ENCODE peak calls at places on chromosomes 4 and X, in five cellular contexts. R is adrenal gland, D is kidney epithelial cell, N is NT2/D1, P is mammary epithelial cell. Q is an unnamed sample. For H3K36me3, the result is how much of the 10 kb centered on the place peaks cover.

GRCh38 chrX:9333873-9334272 is 131.0 kb upstream of the TBL1X start:
- DNase-seq in R (no peak), N (no peak), P (no peak), D (no peak), Q (no peak)

GRCh38 chrX:16772460-16772859 is 13.8 kb upstream of the TXLNG start:
- DNase-seq in P (no peak), R (no peak), D (no peak), N (peak), Q (no peak)

GRCh38 chr4:161160718-161161117 is 1003.1 kb downstream of the FSTL5 start:
- DNase-seq in P (no peak), R (no peak), N (no peak), D (no peak), Q (no peak)

GRCh38 chr4:55545133-55545532 is 1.6 kb downstream of the CLOCK start:
- DNase-seq in P (peak), R (no peak), D (no peak), N (no peak), Q (no peak)

GRCh38 chrX:13716905-13717304 is 17.5 kb downstream of the TRAPPC2 start:
- DNase-seq in P (no peak), R (no peak), D (no peak), N (no peak), Q (no peak)

GRCh38 chr4:155675709-155676429 is 9.2 kb downstream of the GUCY1A1 start:
- DNase-seq in D (no peak), R (no peak), P (no peak), N (no peak), Q (peak)

GRCh38 chr4:164204434-164204833 is 549.5 kb upstream of the SMIM31 start:
- DNase-seq in P (peak), D (peak), N (peak), R (no peak), Q (no peak)

GRCh38 chr4:125639182-125639621 is 324.4 kb downstream of the FAT4 start:
- DNase-seq in P (no peak), N (peak), R (no peak), D (peak), Q (no peak)

GRCh38 chrX:13252726-13253125 is 67.1 kb downstream of the ATXN3L start:
- DNase-seq in R (no peak), N (no peak), D (no peak), P (no peak), Q (no peak)

GRCh38 chr4:10089346-10089745 is 27.3 kb downstream of the WDR1 start:
- DNase-seq in D (peak), P (no peak), N (no peak), R (no peak), Q (no peak)

GRCh38 chrX:119423631-119424030 is 24.5 kb downstream of the SLC25A43 start:
- DNase-seq in R (no peak), P (no peak), N (no peak), D (no peak), Q (no peak)

DNA sequence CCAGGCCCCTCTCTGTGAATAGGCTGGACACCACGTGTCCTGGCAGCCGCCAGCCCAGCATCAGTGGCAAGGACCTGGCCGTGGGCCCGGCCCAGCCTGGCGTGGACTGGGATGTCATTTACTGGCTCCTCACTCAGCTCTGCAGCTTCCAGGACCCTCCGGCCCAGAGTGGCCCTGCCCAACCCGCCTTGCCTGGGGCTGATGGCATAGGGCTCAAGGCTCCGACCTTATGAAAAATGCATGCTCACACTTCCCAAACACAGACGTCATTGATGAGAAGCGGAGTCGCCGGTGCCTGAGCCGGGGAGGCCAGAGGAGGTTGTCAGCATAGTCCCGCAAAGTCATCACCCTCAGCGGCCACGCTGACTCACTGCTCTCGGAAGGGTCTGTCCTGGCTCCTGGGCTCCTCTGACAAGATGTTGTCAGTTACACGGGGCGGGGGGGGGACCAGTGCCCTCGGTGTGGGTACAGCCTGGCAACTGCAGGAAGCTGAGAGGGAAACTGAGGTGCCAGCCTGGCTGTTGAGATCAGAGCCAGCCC is 14.3 kb downstream of the CFAP99 start:
- DNase-seq in D (no peak), P (no peak), R (no peak), N (no peak), Q (no peak)
- H3K36me3 ChIP-seq in D (under half), P (under half), R (under half), N (under half), Q (under half)

GRCh38 chr4:8434251-8435073 is 6.1 kb downstream of the ACOX3 start:
- DNase-seq in P (no peak), N (no peak), R (no peak), D (no peak), Q (no peak)
- H3K4me3 ChIP-seq in P (no peak), N (no peak), R (no peak), D (no peak), Q (no peak)

GRCh38 chr4:184400375-184400870 is 73.9 kb downstream of the IRF2 start:
- DNase-seq in P (peak), N (no peak), D (no peak), R (peak), Q (no peak)
- H3K36me3 ChIP-seq in P (under half), N (under half), D (under half), R (under half), Q (under half)

GRCh38 chr4:40515398-40516293 is 114.0 kb downstream of the RBM47 start:
- DNase-seq in N (no peak), D (no peak), P (no peak), R (peak), Q (no peak)
- H3K4me3 ChIP-seq in N (no peak), D (peak), P (no peak), R (no peak), Q (no peak)

GRCh38 chr4:37858112-37858511 is 31.6 kb downstream of the PGM2 start:
- DNase-seq in D (no peak), P (no peak), N (no peak), R (no peak), Q (no peak)
- H3K36me3 ChIP-seq in D (under half), P (under half), N (under half), R (under half), Q (under half)

DNA sequence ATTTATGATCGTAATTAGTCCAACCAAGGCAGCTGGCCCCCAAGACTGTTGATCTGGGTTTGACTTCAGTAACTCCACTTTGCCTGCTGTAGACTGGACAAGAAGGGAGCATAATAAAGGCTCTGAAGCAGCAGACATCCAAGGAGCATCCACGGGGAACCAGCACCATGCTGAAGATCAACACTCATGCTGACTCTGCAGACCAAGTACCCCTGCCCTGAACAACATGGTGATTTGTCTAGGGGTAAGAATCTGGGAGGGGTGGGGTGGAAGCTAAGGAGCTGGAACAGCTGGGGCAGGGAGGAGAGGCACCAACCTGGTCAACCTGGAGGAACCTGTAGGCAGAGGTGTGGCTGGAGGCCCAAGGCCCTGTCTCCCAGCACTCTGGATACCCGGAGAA is 2.1 kb downstream of the TEC start:
- DNase-seq in N (no peak), D (no peak), R (no peak), P (no peak), Q (no peak)
- H3K4me3 ChIP-seq in N (no peak), D (no peak), R (no peak), P (no peak), Q (no peak)

DNA sequence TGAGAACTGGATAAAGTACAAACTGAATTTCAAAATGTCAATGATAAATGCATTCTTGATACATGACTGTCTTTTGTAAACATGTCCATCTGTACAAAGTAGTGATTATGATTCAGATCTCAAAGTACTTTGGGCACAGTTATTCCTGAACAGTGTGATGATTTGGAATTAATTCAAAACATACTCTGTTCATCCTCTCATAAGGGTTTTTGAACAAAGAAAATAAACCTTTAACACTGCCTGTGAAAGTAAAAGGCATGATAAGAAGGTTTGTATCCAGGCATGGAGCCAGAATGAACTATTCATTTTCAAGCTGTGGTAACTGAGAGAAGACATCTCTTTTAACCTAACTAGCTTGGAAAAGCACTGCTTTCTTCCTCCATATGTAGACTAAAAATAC is 886 bp upstream of the KLHL4 start:
- DNase-seq in N (no peak), D (no peak), P (peak), R (no peak), Q (no peak)
- H3K36me3 ChIP-seq in N (under half), D (under half), P (under half), R (under half), Q (under half)

GRCh38 chrX:131288188-131288587 is 918 bp downstream of the IGSF1 start:
- DNase-seq in N (no peak), R (no peak), D (no peak), P (no peak), Q (no peak)
- H3K4me3 ChIP-seq in N (peak), R (no peak), D (no peak), P (no peak), Q (no peak)